ENCODE peak calls at places on chromosomes 3 and 15, in nine cellular contexts. H is GM23248; P is thyroid gland; F is CD4-positive, alpha-beta T cell; G is sigmoid colon; Q is ovary; J is gastrocnemius medialis; C is heart left ventricle; A is uterus. U is an unnamed sample. For H3K9me3, the result is how much of the 10 kb centered on the place peaks cover.

GRCh38 chr3:169940486-169941181 is 26.0 kb upstream of the SEC62 start:
- DNase-seq in A (no peak), F (no peak), G (no peak), H (no peak), Q (no peak), P (no peak), C (no peak), J (no peak), U (no peak)

GRCh38 chr3:87855626-87856025 is 203.2 kb downstream of the CGGBP1 start:
- DNase-seq in A (no peak), P (no peak), F (no peak), H (peak), C (no peak), J (no peak), G (no peak), Q (no peak), U (no peak)

GRCh38 chr3:12561397-12561796 is 4.5 kb downstream of the MKRN2 start:
- DNase-seq in A (no peak), Q (no peak), J (no peak), G (no peak), H (no peak), P (no peak), C (no peak), F (no peak), U (no peak)

GRCh38 chr3:24829632-24830229 is 335.1 kb upstream of the THRB start:
- DNase-seq in A (peak), H (peak), J (no peak), F (no peak), G (no peak), P (peak), Q (no peak), C (no peak), U (no peak)

GRCh38 chr3:48950051-48950450 is 31.4 kb downstream of the ARIH2 start:
- DNase-seq in J (no peak), H (no peak), P (no peak), G (no peak), C (no peak), Q (no peak), A (no peak), F (no peak), U (no peak)

GRCh38 chr3:48039487-48040190 is 23.4 kb upstream of the MAP4 start:
- DNase-seq in A (no peak), H (peak), Q (no peak), G (no peak), C (no peak), P (no peak), J (no peak), F (no peak), U (no peak)

GRCh38 chr15:37015476-37015875 is 84.9 kb downstream of the MEIS2 start:
- DNase-seq in J (no peak), G (no peak), A (no peak), C (no peak), P (no peak), Q (no peak), H (peak), F (no peak), U (no peak)

GRCh38 chr15:80483656-80484055 is 79.5 kb downstream of the ARNT2 start:
- DNase-seq in Q (no peak), F (no peak), J (no peak), A (no peak), G (no peak), H (no peak), P (no peak), C (no peak), U (no peak)

GRCh38 chr3:94512876-94513275 is 450.0 kb downstream of the NSUN3 start:
- DNase-seq in G (no peak), P (no peak), Q (no peak), H (no peak), F (no peak), J (no peak), A (no peak), C (no peak), U (no peak)

GRCh38 chr3:129936757-129937156 is 37.8 kb upstream of the TRH start:
- DNase-seq in P (peak), F (no peak), G (peak), C (peak), Q (peak), J (peak), A (peak), H (peak), U (peak)

GRCh38 chr3:104510091-104510860 is 856.4 kb upstream of the ALCAM start:
- DNase-seq in A (no peak), J (no peak), P (no peak), C (no peak), H (no peak), G (no peak), F (no peak), Q (no peak), U (no peak)

GRCh38 chr3:104514776-104515175 is 851.9 kb upstream of the ALCAM start:
- DNase-seq in J (no peak), F (no peak), H (no peak), P (no peak), A (no peak), G (no peak), Q (no peak), C (no peak), U (no peak)

GRCh38 chr3:104519468-104519867 is 847.2 kb upstream of the ALCAM start:
- DNase-seq in C (no peak), J (no peak), F (no peak), Q (no peak), G (no peak), A (no peak), P (no peak), H (no peak), U (no peak)

GRCh38 chr3:104519068-104519467 is 847.6 kb upstream of the ALCAM start:
- DNase-seq in C (no peak), J (no peak), F (no peak), P (no peak), G (no peak), Q (no peak), H (no peak), A (no peak), U (no peak)

DNA sequence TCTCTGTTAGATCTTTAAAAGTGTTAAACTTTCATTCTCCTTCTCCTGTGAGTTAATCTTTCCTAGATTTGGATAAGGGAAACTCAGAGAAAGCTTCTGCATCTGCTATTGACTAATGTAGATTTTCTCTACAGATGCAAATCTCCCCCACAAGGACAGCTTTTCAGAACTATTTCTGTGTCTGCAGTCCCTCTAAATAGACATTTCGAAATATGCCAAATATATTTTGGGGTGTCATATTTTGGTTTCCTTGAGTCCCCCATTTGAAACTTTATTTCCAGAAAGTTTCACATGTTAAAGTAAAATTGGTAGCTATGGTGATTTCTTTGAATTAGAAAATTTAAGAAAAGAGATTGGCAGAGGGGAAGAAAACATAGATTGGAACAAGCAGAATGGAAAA is 852.3 kb upstream of the ALCAM start:
- DNase-seq in F (no peak), A (no peak), Q (no peak), G (no peak), H (no peak), P (no peak), J (no peak), C (no peak), U (no peak)
- H3K9me3 ChIP-seq in F (under half), A (under half), Q (under half), G (under half), H (under half), P (under half), J (under half), C (under half), U (under half)

GRCh38 chr3:99730870-99731269 is 86.8 kb upstream of the CMSS1 start:
- DNase-seq in C (no peak), J (no peak), G (no peak), F (no peak), H (no peak), P (no peak), A (no peak), Q (no peak), U (no peak)
- H3K27ac ChIP-seq in C (no peak), J (no peak), G (no peak), F (no peak), H (no peak), P (no peak), A (no peak), Q (no peak), U (no peak)

GRCh38 chr3:187741403-187742350 is 3.6 kb downstream of the BCL6 start:
- DNase-seq in F (peak), H (peak), Q (peak), J (peak), G (peak), A (peak), P (peak), C (peak), U (peak)
- H3K9me3 ChIP-seq in F (under half), H (under half), Q (under half), J (under half), G (under half), A (under half), P (under half), C (under half), U (under half)

GRCh38 chr3:112395166-112395894 is 62.4 kb downstream of the CD200 start:
- DNase-seq in J (no peak), Q (no peak), H (no peak), G (no peak), F (no peak), P (no peak), A (no peak), C (no peak), U (no peak)

GRCh38 chr3:112392393-112393359 is 59.7 kb downstream of the CD200 start:
- DNase-seq in G (no peak), H (no peak), F (no peak), A (no peak), Q (no peak), P (no peak), C (no peak), J (no peak), U (no peak)

GRCh38 chr3:112391648-112392047 is 58.7 kb downstream of the CD200 start:
- DNase-seq in H (peak), C (no peak), A (no peak), Q (no peak), F (no peak), J (no peak), G (no peak), P (no peak), U (no peak)

GRCh38 chr3:112394008-112394616 is 61.2 kb downstream of the CD200 start:
- DNase-seq in Q (no peak), G (peak), A (peak), C (no peak), F (no peak), P (no peak), J (no peak), H (peak), U (no peak)

DNA sequence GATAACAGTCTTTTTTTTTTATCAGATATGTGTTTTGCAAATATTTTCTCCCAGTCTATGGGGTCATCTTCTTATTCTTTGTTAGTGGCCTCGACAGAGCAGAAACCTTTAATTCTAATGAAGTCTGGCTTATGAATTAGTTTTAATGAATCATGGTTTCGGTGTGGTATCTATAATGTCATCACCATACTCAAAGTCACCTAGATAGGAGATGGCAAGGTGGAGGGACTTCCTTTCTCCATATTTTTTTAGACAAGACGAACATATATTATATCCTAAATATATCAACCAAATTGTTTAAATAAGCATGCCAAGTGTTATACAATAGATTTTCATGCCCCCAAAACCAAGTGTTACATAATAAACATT is 60.4 kb downstream of the CD200 start:
- DNase-seq in Q (no peak), H (no peak), F (no peak), G (no peak), C (no peak), A (no peak), J (no peak), P (no peak), U (no peak)
- H3K27ac ChIP-seq in Q (no peak), H (no peak), F (no peak), G (peak), C (no peak), A (peak), J (no peak), P (no peak), U (no peak)

GRCh38 chr15:25175789-25176615 is 221.2 kb downstream of the SNRPN start:
- DNase-seq in F (no peak), Q (no peak), G (no peak), J (no peak), C (peak), P (peak), A (peak), H (no peak), U (no peak)

GRCh38 chr15:25176991-25177954 is 222.5 kb downstream of the SNRPN start:
- DNase-seq in H (no peak), G (peak), Q (no peak), C (peak), J (no peak), P (peak), F (no peak), A (peak), U (no peak)

GRCh38 chr15:25176616-25176923 is 221.8 kb downstream of the SNRPN start:
- DNase-seq in C (peak), P (peak), F (no peak), H (no peak), A (peak), Q (no peak), G (peak), J (no peak), U (no peak)

GRCh38 chr15:25173241-25174028 is 218.6 kb downstream of the SNRPN start:
- DNase-seq in J (no peak), F (no peak), A (peak), Q (no peak), H (no peak), G (no peak), C (peak), P (no peak), U (no peak)

DNA sequence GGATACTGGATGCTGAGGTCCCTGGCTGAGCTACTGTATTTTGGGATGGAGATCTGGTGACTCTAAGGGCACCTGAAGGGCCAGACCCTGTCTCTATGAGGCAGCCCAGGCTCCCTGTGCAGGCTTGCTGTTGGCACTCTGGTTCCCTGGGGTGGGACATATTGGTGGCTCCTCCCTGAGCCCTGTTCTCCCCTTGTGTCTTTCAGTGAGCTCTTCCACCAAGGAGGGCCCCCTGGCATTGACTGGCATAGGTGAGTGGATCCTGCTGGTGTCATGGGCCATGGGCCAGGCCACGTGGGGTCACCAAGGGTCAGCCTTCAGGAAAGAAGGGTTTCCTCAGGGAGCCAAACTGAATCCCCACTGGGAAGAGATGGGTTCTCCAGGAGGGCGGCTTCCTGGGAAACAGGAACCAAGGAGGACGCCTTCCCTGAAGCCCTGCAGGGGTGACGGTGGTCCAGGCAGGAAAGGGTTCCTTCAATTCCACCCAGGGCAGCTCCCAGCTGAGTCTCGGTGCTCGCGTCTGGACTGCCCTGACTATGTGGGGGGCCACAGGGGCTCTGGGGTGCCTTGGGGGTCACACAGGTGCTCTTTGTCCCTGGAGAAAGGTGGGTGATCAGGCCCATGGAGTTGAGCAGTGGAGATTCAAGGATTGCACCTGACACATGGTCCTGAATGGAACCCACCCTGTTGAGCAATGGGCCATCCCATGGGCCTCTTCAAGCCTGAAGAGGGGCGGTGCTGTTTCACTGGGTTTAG is 220.4 kb downstream of the SNRPN start:
- DNase-seq in H (no peak), F (no peak), C (peak), J (no peak), Q (no peak), G (no peak), P (no peak), A (peak), U (no peak)
- H3K9me3 ChIP-seq in H (under half), F (half or more), C (under half), J (under half), Q (under half), G (under half), P (under half), A (under half), U (under half)

DNA sequence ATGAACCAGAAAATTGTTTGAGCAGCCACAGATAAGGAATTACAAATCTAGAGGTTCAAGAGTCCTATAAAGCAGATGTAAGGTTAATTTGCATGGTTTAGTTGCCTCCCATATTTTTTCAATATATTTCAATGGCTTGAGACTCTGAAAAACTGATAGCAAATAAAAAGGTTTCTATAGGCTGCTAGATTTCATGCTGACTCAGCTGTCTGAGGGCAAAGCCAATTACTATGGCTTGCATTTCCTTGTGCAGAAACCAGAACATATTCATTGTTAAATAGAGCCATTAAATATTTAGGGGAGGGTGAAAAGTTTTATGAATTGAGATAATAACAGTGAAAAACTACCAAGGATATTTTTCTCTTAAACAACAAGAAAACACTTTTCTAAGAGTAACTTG is 278.1 kb upstream of the CADM2 start:
- DNase-seq in Q (no peak), C (no peak), G (no peak), P (no peak), H (no peak), J (no peak), F (no peak), A (no peak), U (no peak)
- H3K27ac ChIP-seq in Q (no peak), C (no peak), G (no peak), P (no peak), H (no peak), J (no peak), F (no peak), A (no peak), U (no peak)

DNA sequence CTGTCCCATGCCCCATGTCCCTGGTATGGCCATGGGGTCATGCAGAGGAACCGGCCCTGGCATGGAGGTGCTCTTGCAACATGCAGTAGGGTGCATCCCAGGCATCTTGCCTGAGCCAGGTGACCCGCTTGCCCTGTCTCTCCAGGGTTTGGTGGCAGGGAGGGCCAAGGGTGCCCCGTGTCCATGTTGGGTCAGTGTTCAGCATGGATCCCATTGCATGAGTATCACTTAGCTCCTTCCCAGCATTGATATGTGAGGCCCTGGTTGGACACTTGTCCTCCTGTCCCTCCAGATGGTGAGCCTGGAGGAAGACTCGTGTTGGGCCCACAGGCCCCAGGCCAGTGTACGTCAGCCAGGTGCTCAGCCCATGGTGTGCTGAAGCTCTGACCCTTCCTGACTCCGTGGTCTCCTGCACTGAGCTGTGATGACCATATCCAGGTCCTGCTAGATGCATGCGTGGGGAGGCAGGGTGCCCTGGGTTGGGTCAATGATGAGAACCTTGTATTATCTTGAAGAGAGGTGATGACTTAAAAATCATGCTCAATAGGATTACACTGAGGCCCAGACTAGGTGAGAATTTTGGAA is 205.0 kb downstream of the UBE3A start:
- DNase-seq in Q (no peak), F (no peak), C (no peak), A (no peak), P (no peak), J (no peak), G (no peak), H (no peak), U (no peak)
- H3K9me3 ChIP-seq in Q (under half), F (under half), C (under half), A (under half), P (under half), J (under half), G (under half), H (under half), U (under half)

GRCh38 chr3:177106594-177106993 is 90.7 kb downstream of the TBL1XR1 start:
- DNase-seq in H (no peak), G (no peak), A (no peak), J (no peak), F (no peak), C (no peak), Q (no peak), P (no peak), U (no peak)
- H3K27ac ChIP-seq in H (no peak), G (no peak), A (no peak), J (no peak), F (no peak), C (no peak), Q (no peak), P (no peak), U (no peak)

GRCh38 chr3:76203578-76203977 is 418.2 kb upstream of the ZNF717 start:
- DNase-seq in Q (no peak), J (no peak), F (no peak), C (no peak), A (no peak), G (no peak), P (no peak), H (no peak), U (no peak)
- H3K9me3 ChIP-seq in Q (under half), J (under half), F (under half), C (under half), A (under half), G (under half), P (under half), H (under half), U (under half)

DNA sequence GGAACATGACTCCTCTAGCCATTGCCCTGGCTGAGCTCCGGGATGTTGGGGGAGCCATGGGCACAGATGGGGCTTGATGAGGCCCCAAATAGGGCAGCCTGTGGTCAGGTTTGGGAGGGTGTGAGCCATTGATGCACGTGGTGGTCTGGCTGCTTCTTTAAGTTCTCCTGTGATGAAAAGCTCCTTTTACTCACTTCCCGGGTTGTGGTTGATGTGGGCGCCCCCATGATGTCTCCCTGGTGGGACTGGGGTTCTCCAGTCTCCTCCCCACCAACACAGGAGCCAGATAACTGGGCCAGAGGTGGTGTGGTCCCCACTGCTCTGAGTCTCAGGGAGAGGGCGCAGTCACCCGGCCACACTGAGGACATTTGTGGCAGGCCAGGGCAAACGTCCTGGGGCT is 29.5 kb upstream of the DUSP7 start:
- DNase-seq in P (no peak), H (no peak), Q (no peak), A (no peak), F (no peak), C (no peak), J (no peak), G (no peak), U (no peak)
- H3K27ac ChIP-seq in P (no peak), H (no peak), Q (no peak), A (no peak), F (no peak), C (no peak), J (no peak), G (no peak), U (no peak)

U was measured in CD4-positive, alpha-beta memory T cell.